ENCODE peak calls at places on chromosomes 2 and 18, in seven cellular contexts. One of them, this sample, is unnamed.

GRCh38 chr2:168889635-168890005 is 610 bp downstream of the SPC25 start:
- DNase-seq in mucosa of descending colon: no peak
- DNase-seq in type B pancreatic cell: no peak
- DNase-seq in fibroblast of mammary gland: no peak
- DNase-seq in PC-3: no peak
- DNase-seq in A549: no peak
- DNase-seq in breast epithelium: no peak
- DNase-seq in this sample: no peak

GRCh38 chr2:100802076-100802475 is 17.9 kb upstream of the NPAS2 start:
- DNase-seq in A549: no peak
- DNase-seq in mucosa of descending colon: no peak
- DNase-seq in fibroblast of mammary gland: no peak
- DNase-seq in PC-3: no peak
- DNase-seq in breast epithelium: no peak
- DNase-seq in type B pancreatic cell: no peak
- DNase-seq in this sample: no peak

GRCh38 chr2:98404556-98405250 is 40.0 kb upstream of the INPP4A start:
- DNase-seq in type B pancreatic cell: no peak
- DNase-seq in A549: no peak
- DNase-seq in breast epithelium: no peak
- DNase-seq in mucosa of descending colon: no peak
- DNase-seq in fibroblast of mammary gland: no peak
- DNase-seq in PC-3: peak
- DNase-seq in this sample: no peak

GRCh38 chr18:6546229-6546628 is 131.5 kb upstream of the L3MBTL4 start:
- DNase-seq in fibroblast of mammary gland: peak
- DNase-seq in PC-3: no peak
- DNase-seq in mucosa of descending colon: no peak
- DNase-seq in breast epithelium: no peak
- DNase-seq in A549: no peak
- DNase-seq in type B pancreatic cell: no peak
- DNase-seq in this sample: no peak

GRCh38 chr2:170696948-170697347 is 18.2 kb upstream of the SP5 start:
- DNase-seq in mucosa of descending colon: no peak
- DNase-seq in PC-3: no peak
- DNase-seq in A549: no peak
- DNase-seq in fibroblast of mammary gland: no peak
- DNase-seq in breast epithelium: no peak
- DNase-seq in type B pancreatic cell: no peak
- DNase-seq in this sample: no peak

GRCh38 chr2:31886700-31887099 is 124.1 kb downstream of the MEMO1 start:
- DNase-seq in A549: peak
- DNase-seq in PC-3: peak
- DNase-seq in mucosa of descending colon: no peak
- DNase-seq in fibroblast of mammary gland: peak
- DNase-seq in type B pancreatic cell: no peak
- DNase-seq in breast epithelium: no peak
- DNase-seq in this sample: peak

GRCh38 chr2:2716771-2717170 is 385.7 kb upstream of the MYT1L start:
- DNase-seq in mucosa of descending colon: no peak
- DNase-seq in fibroblast of mammary gland: no peak
- DNase-seq in PC-3: no peak
- DNase-seq in type B pancreatic cell: no peak
- DNase-seq in breast epithelium: no peak
- DNase-seq in A549: no peak
- DNase-seq in this sample: no peak

GRCh38 chr18:8742382-8743361 is 37.3 kb downstream of the MTCL1 start:
- DNase-seq in fibroblast of mammary gland: no peak
- DNase-seq in type B pancreatic cell: no peak
- DNase-seq in PC-3: no peak
- DNase-seq in breast epithelium: no peak
- DNase-seq in mucosa of descending colon: no peak
- DNase-seq in A549: no peak
- DNase-seq in this sample: no peak

GRCh38 chr18:73520229-73520628 is 627.4 kb downstream of the FBXO15 start:
- DNase-seq in breast epithelium: no peak
- DNase-seq in type B pancreatic cell: no peak
- DNase-seq in A549: no peak
- DNase-seq in PC-3: no peak
- DNase-seq in fibroblast of mammary gland: peak
- DNase-seq in mucosa of descending colon: no peak
- DNase-seq in this sample: peak

GRCh38 chr2:236176417-236176816 is 8.2 kb upstream of the GBX2 start:
- DNase-seq in mucosa of descending colon: no peak
- DNase-seq in fibroblast of mammary gland: peak
- DNase-seq in PC-3: peak
- DNase-seq in A549: peak
- DNase-seq in type B pancreatic cell: no peak
- DNase-seq in breast epithelium: no peak
- DNase-seq in this sample: peak

DNA sequence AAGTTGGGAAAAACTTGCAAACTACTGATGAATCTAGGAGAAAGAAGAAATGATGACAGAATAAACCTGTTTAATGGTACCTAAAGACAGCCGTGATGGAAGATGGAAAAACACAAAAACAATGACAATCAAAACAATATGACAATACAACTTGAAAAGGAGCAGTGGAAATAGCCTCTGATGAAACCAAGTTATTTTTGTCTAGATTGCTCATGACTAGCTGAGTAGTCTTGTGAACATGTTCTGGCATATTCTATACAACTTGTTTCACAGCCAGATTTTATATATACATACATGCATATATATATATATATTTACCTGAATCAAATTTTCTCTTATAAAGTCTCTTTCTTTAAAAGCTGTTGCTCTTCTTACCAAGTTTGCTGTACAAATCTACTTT is 439.1 kb downstream of the TGIF1 start:
- DNase-seq in PC-3: no peak
- DNase-seq in A549: no peak
- DNase-seq in breast epithelium: no peak
- DNase-seq in type B pancreatic cell: no peak
- DNase-seq in fibroblast of mammary gland: peak
- DNase-seq in mucosa of descending colon: no peak
- DNase-seq in this sample: no peak
- TF ChIP-seq CTCF in PC-3: no peak
- TF ChIP-seq CTCF in A549: no peak
- TF ChIP-seq CTCF in breast epithelium: no peak
- TF ChIP-seq CTCF in type B pancreatic cell: no peak
- TF ChIP-seq CTCF in fibroblast of mammary gland: no peak
- TF ChIP-seq CTCF in mucosa of descending colon: no peak
- TF ChIP-seq CTCF in this sample: no peak

DNA sequence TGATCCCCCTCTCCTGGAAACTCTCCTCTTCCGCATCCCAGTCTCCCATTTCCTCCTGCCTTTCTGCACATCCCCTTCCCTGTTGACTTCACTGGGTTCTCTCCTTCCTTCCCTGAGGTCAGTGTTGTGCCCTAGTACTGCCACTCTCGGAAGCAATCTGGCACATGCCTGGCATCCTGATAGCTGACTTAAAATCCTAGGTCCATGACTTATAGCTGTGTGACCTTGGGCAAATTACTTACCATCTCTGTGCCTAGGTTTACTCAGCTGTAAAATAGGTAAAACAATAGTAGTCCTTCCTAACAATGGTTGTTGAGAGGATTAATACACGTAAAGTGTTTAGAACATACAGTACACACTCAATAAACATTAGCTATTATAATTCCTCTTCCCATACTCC is 9.3 kb downstream of the EVA1A start:
- DNase-seq in fibroblast of mammary gland: no peak
- DNase-seq in mucosa of descending colon: no peak
- DNase-seq in A549: no peak
- DNase-seq in type B pancreatic cell: no peak
- DNase-seq in breast epithelium: no peak
- DNase-seq in PC-3: no peak
- DNase-seq in this sample: no peak
- TF ChIP-seq CTCF in fibroblast of mammary gland: no peak
- TF ChIP-seq CTCF in mucosa of descending colon: no peak
- TF ChIP-seq CTCF in A549: no peak
- TF ChIP-seq CTCF in type B pancreatic cell: no peak
- TF ChIP-seq CTCF in breast epithelium: no peak
- TF ChIP-seq CTCF in PC-3: no peak
- TF ChIP-seq CTCF in this sample: no peak

GRCh38 chr2:127640082-127641072 is 5.6 kb upstream of the GPR17 start:
- DNase-seq in A549: no peak
- DNase-seq in type B pancreatic cell: no peak
- DNase-seq in breast epithelium: no peak
- DNase-seq in PC-3: no peak
- DNase-seq in mucosa of descending colon: no peak
- DNase-seq in fibroblast of mammary gland: no peak
- DNase-seq in this sample: peak
- TF ChIP-seq CTCF in A549: peak
- TF ChIP-seq CTCF in type B pancreatic cell: peak
- TF ChIP-seq CTCF in breast epithelium: no peak
- TF ChIP-seq CTCF in PC-3: peak
- TF ChIP-seq CTCF in mucosa of descending colon: no peak
- TF ChIP-seq CTCF in fibroblast of mammary gland: peak
- TF ChIP-seq CTCF in this sample: peak

GRCh38 chr2:13821255-13821880 is 811.1 kb upstream of the LRATD1 start:
- DNase-seq in mucosa of descending colon: no peak
- DNase-seq in PC-3: peak
- DNase-seq in fibroblast of mammary gland: peak
- DNase-seq in breast epithelium: no peak
- DNase-seq in A549: no peak
- DNase-seq in type B pancreatic cell: no peak
- DNase-seq in this sample: no peak

GRCh38 chr2:13818002-13818401 is 814.5 kb upstream of the LRATD1 start:
- DNase-seq in mucosa of descending colon: no peak
- DNase-seq in A549: no peak
- DNase-seq in fibroblast of mammary gland: no peak
- DNase-seq in type B pancreatic cell: no peak
- DNase-seq in PC-3: no peak
- DNase-seq in breast epithelium: no peak
- DNase-seq in this sample: no peak

GRCh38 chr2:13819896-13820295 is 812.6 kb upstream of the LRATD1 start:
- DNase-seq in A549: no peak
- DNase-seq in type B pancreatic cell: no peak
- DNase-seq in PC-3: peak
- DNase-seq in breast epithelium: no peak
- DNase-seq in mucosa of descending colon: no peak
- DNase-seq in fibroblast of mammary gland: peak
- DNase-seq in this sample: no peak

DNA sequence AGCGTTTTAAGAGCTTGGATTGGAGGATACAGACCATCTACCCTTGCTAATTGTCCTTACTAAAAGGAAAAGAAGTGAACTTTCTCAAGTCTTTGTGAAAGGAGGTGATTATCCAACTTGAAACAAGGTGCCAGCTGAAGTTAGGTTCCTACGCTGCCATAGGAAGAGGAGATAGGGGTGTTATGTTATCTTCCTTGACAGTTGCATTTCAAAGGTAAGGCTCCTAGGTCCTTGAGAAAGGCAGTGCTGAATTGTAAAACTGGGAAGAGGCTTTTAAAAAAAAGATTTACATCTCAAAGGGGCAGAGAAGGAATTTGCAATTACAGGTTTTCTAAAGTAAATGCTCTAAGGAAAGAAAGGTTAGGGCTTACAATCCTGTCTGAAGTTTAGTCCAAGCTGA is 810.2 kb upstream of the LRATD1 start:
- DNase-seq in breast epithelium: no peak
- DNase-seq in PC-3: no peak
- DNase-seq in A549: no peak
- DNase-seq in mucosa of descending colon: no peak
- DNase-seq in type B pancreatic cell: no peak
- DNase-seq in fibroblast of mammary gland: no peak
- DNase-seq in this sample: no peak
- TF ChIP-seq CTCF in breast epithelium: no peak
- TF ChIP-seq CTCF in PC-3: no peak
- TF ChIP-seq CTCF in A549: no peak
- TF ChIP-seq CTCF in mucosa of descending colon: no peak
- TF ChIP-seq CTCF in type B pancreatic cell: no peak
- TF ChIP-seq CTCF in fibroblast of mammary gland: no peak
- TF ChIP-seq CTCF in this sample: no peak

DNA sequence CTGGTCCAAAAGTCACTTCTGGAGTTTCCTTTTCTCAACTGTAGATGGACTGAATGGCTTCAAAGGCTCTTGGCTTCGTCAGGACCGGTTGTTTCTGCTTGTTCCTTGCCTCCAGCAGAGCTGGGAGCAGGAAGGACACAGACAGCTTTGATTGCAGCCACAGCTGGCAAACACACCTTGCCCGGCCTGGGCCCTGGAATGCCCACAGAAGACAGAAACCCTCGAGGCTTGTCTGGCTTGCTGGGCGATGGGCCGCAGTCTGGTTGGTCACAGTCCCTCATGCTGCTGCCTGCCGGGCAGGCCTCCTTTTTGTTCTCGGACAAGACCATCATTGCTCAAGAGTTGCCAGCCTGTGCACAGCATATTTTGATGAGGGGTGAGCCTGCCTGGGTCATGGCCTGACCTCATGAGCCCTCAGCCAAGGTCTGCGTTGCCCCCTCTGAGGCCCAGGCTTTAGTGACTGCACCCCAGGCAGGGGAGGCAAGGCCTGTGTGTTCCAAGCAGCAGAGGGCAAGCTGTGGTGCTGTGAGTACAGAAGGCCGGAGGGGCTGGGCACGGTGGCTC is 37.8 kb downstream of the ATP6V1C2 start:
- DNase-seq in PC-3: no peak
- DNase-seq in breast epithelium: peak
- DNase-seq in fibroblast of mammary gland: no peak
- DNase-seq in mucosa of descending colon: peak
- DNase-seq in type B pancreatic cell: no peak
- DNase-seq in A549: no peak
- DNase-seq in this sample: no peak
- TF ChIP-seq CTCF in PC-3: no peak
- TF ChIP-seq CTCF in breast epithelium: no peak
- TF ChIP-seq CTCF in fibroblast of mammary gland: no peak
- TF ChIP-seq CTCF in mucosa of descending colon: no peak
- TF ChIP-seq CTCF in type B pancreatic cell: no peak
- TF ChIP-seq CTCF in A549: no peak
- TF ChIP-seq CTCF in this sample: no peak

DNA sequence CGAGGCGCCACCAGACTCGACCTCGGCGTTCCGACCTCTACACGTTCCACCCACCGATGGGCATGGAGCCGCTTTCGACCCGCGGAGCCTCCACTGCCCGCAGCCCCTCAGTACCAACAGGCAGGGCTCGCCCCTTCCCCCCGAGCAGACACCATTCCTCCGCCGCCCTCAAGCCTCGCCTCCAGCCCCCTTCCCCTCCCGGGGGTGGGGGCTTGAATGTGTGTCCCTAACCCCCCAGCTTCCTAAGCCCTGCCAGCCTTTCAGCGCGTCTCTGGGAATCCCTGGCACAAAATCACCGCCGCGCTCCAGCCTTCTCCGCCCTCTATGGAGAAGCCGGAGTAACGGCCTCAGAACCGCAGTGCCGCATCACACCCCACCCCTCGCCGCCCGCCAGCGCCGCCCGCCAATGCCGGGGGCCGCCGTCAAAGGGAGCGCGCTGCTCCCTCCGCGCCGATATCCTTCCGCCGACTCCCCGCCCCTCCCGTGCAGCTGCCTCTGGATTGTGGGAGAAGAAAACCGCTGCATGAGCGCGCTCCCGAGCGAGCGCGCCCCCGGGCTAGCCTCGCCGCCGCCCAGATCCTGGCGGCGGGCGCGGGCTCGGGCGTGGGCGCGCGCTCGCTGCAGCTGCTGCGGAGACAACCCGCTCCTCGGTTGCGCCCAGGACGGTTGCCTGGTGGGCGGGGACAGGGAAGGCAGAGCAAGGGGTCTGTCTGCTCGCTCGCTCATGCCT is at the start of gene CCDC88A:
- DNase-seq in type B pancreatic cell: peak
- DNase-seq in fibroblast of mammary gland: peak
- DNase-seq in mucosa of descending colon: peak
- DNase-seq in breast epithelium: peak
- DNase-seq in PC-3: peak
- DNase-seq in A549: peak
- DNase-seq in this sample: peak
- TF ChIP-seq CTCF in type B pancreatic cell: peak
- TF ChIP-seq CTCF in fibroblast of mammary gland: no peak
- TF ChIP-seq CTCF in mucosa of descending colon: no peak
- TF ChIP-seq CTCF in breast epithelium: no peak
- TF ChIP-seq CTCF in PC-3: peak
- TF ChIP-seq CTCF in A549: no peak
- TF ChIP-seq CTCF in this sample: no peak